ENCODE peak calls at places on chromosomes 1 and 21, in four cellular contexts. O, Q, N and S are unnamed samples.

GRCh38 chr21:25329227-25329626 is 278.1 kb downstream of the MRPL39 start:
- DNase-seq in O (no peak), Q (no peak), N (no peak), S (no peak)

GRCh38 chr21:15837603-15838002 is 107.8 kb downstream of the USP25 start:
- DNase-seq in O (no peak), Q (no peak), N (no peak), S (no peak)

GRCh38 chr1:38418195-38419030 is 371.8 kb upstream of the POU3F1 start:
- DNase-seq in O (peak), Q (no peak), N (no peak), S (no peak)

GRCh38 chr1:69400128-69400527 is 167.6 kb upstream of the LRRC7 start:
- DNase-seq in O (no peak), Q (no peak), N (no peak), S (no peak)

GRCh38 chr1:97524211-97524610 is 396.6 kb downstream of the DPYD start:
- DNase-seq in O (no peak), Q (no peak), N (no peak), S (no peak)

GRCh38 chr1:235990376-235990795 is 74.5 kb downstream of the NID1 start:
- DNase-seq in O (no peak), Q (no peak), N (no peak), S (no peak)

GRCh38 chr1:33349081-33349759 is 28.3 kb upstream of the A3GALT2 start:
- DNase-seq in O (no peak), Q (no peak), N (no peak), S (no peak)

GRCh38 chr1:95021794-95022193 is 51.0 kb downstream of the ALG14 start:
- DNase-seq in O (no peak), Q (no peak), N (no peak), S (no peak)

GRCh38 chr1:179937668-179938259 is 16.8 kb upstream of the CEP350 start:
- DNase-seq in O (no peak), Q (no peak), N (no peak), S (no peak)

GRCh38 chr1:205936316-205936715 is 6.9 kb downstream of the SLC26A9 start:
- DNase-seq in O (no peak), Q (no peak), N (no peak), S (no peak)

GRCh38 chr21:45873418-45873817 is 108.2 kb upstream of the COL6A1 start:
- DNase-seq in O (no peak), Q (no peak), N (no peak), S (no peak)

GRCh38 chr1:218930879-218931278 is 242.8 kb upstream of the LYPLAL1 start:
- DNase-seq in O (no peak), Q (no peak), N (peak), S (no peak)

GRCh38 chr21:14452031-14452778 is 69.3 kb upstream of the HSPA13 start:
- DNase-seq in O (no peak), Q (no peak), N (no peak), S (no peak)

GRCh38 chr1:47230692-47231313 is 1.2 kb downstream of the TAL1 start:
- DNase-seq in O (no peak), Q (no peak), N (no peak), S (no peak)